ENCODE peak calls at places on chromosome 12, in eight cellular contexts. N is astrocyte, I is adrenal gland, C is psoas muscle, U is endodermal cell, Y is upper lobe of left lung, K is A673, F is stomach. D is an unnamed sample.

GRCh38 chr12:4353785-4354208 is 25.7 kb downstream of the FGF23 start:
- DNase-seq in N (no peak), I (no peak), C (no peak), U (peak; percentile 78), Y (no peak), K (peak; percentile 24), F (no peak), D (no peak)

GRCh38 chr12:65511134-65511912 is 232.8 kb downstream of the MSRB3 start:
- DNase-seq in N (no peak), I (no peak), C (no peak), U (no peak), Y (no peak), K (peak; percentile 91), F (no peak), D (no peak)

GRCh38 chr12:47433876-47434275 is 272.0 kb downstream of the RPAP3 start:
- DNase-seq in N (peak; percentile 58), I (no peak), C (no peak), U (no peak), Y (no peak), K (no peak), F (no peak), D (no peak)

GRCh38 chr12:21239866-21240265 is 94.9 kb downstream of the SLCO1A2 start:
- DNase-seq in N (no peak), I (no peak), C (no peak), U (no peak), Y (no peak), K (no peak), F (no peak), D (no peak)

GRCh38 chr12:27780612-27781408 is 774 bp upstream of the MANSC4 start:
- DNase-seq in N (peak; percentile 58), I (no peak), C (no peak), U (peak; percentile 91), Y (no peak), K (peak; percentile 47), F (peak; percentile 26), D (peak; percentile 40)

GRCh38 chr12:69688496-69689427 is 10.3 kb downstream of the BEST3 start:
- DNase-seq in N (peak; percentile 95), I (peak; percentile 84), C (peak; percentile 94), U (peak; percentile 95), Y (peak; percentile 75), K (peak; percentile 87), F (peak; percentile 31), D (peak; percentile 74)

GRCh38 chr12:95337176-95337575 is 119.6 kb downstream of the VEZT start:
- DNase-seq in N (peak; percentile 34), I (no peak), C (no peak), U (no peak), Y (no peak), K (peak; percentile 25), F (no peak), D (no peak)

GRCh38 chr12:114625294-114625851 is 58.6 kb downstream of the TBX3 start:
- DNase-seq in N (peak; percentile 64), I (peak; percentile 54), C (no peak), U (peak; percentile 96), Y (no peak), K (peak; percentile 56), F (peak; percentile 31), D (peak; percentile 56)

GRCh38 chr12:46661161-46661845 is 164.5 kb downstream of the SLC38A4 start:
- DNase-seq in N (peak; percentile 89), I (peak; percentile 40), C (no peak), U (peak; percentile 58), Y (no peak), K (peak; percentile 91), F (no peak), D (peak; percentile 88)

GRCh38 chr12:13135336-13136178 is 32.1 kb upstream of the GSG1 start:
- DNase-seq in N (peak; percentile 79), I (peak; percentile 42), C (peak; percentile 69), U (peak; percentile 86), Y (peak; percentile 63), K (no peak), F (peak; percentile 65), D (peak; percentile 79)

GRCh38 chr12:92134638-92135274 is 10.9 kb downstream of the BTG1 start:
- DNase-seq in N (peak; percentile 75), I (no peak), C (no peak), U (no peak), Y (no peak), K (peak; percentile 38), F (no peak), D (peak; percentile 74)

GRCh38 chr12:9065607-9065856 is 50.2 kb downstream of the A2M start:
- DNase-seq in N (no peak), I (no peak), C (no peak), U (no peak), Y (no peak), K (no peak), F (no peak), D (no peak)

GRCh38 chr12:62891805-62892549 is 43.0 kb downstream of the PPM1H start:
- DNase-seq in N (no peak), I (no peak), C (no peak), U (no peak), Y (no peak), K (no peak), F (no peak), D (no peak)

GRCh38 chr12:113891167-113891692 is 74.9 kb downstream of the RBM19 start:
- DNase-seq in N (no peak), I (no peak), C (no peak), U (no peak), Y (no peak), K (no peak), F (no peak), D (no peak)

GRCh38 chr12:55891310-55891709 is 36.4 kb downstream of the PYM1 start:
- DNase-seq in N (no peak), I (no peak), C (no peak), U (no peak), Y (no peak), K (no peak), F (no peak), D (no peak)

GRCh38 chr12:98294426-98294825 is 221.0 kb upstream of the TMPO start:
- DNase-seq in N (peak; percentile 6), I (no peak), C (no peak), U (no peak), Y (no peak), K (no peak), F (no peak), D (no peak)

GRCh38 chr12:39277416-39277815 is 165.5 kb downstream of the KIF21A start:
- DNase-seq in N (no peak), I (no peak), C (no peak), U (no peak), Y (no peak), K (no peak), F (no peak), D (no peak)

DNA sequence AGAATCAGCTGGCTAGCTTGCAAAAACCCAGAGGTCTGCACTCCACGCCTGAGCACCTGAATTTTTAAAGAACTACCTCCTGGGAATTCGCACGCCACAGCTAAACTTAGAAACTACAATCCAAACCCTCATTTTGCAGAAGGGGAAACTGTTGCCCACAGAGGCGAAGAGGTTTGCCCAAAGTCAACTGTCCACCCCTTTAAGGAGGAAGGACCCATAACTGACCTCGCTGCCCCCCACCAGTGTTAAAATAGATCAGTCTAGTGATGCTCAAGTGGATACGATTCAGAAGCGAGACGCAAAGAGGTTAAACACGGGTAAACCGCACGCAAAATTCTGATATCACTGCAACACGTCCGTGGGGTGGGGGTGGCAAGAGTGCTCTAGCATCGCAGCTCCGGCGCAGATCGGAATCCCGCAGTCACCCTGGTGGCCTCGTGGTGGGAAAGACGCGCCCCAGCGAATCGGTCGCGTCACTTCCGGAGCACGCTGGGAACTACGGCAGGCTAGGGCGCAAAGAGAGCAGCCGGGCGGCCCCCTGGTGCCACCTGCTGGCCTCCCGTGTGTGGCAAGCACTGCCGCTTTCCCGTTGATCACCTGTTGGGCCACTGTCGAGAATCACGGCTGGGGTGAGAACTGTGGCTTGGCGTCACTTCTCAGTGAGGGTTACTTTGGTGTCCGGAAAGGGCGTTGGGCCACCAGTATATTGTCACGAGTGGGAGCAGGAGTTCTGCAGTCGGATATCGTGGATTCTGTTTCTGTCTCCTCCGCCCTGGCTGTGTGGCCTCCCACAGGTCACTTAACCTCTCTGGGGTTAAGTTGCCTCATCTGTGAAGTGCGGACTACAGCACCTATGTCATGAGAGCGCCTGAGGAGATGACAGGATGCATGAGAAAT is at the start of gene ALKBH2:
- DNase-seq in N (peak; percentile 74), I (peak; percentile 91), C (peak; percentile 97), U (peak; percentile 99), Y (peak; percentile 97), K (peak; percentile 96), F (peak; percentile 95), D (peak; percentile 76)
- H3K27ac ChIP-seq in N (peak within 1 kb of the TSS; percentile 63), I (peak within 1 kb of the TSS; percentile 81), C (peak within 1 kb of the TSS; percentile 82), U (no peak within 1 kb of the TSS), Y (peak within 1 kb of the TSS; percentile 64), K (peak within 1 kb of the TSS; percentile 55), F (peak within 1 kb of the TSS; percentile 74), D (no peak within 1 kb of the TSS)

GRCh38 chr12:23474438-23475000 is 475.0 kb downstream of the SOX5 start:
- DNase-seq in N (no peak), I (no peak), C (no peak), U (no peak), Y (peak; percentile 40), K (no peak), F (no peak), D (no peak)

GRCh38 chr12:23473071-23473470 is 476.4 kb downstream of the SOX5 start:
- DNase-seq in N (no peak), I (no peak), C (no peak), U (no peak), Y (no peak), K (no peak), F (no peak), D (no peak)

GRCh38 chr12:23472329-23472971 is 477.0 kb downstream of the SOX5 start:
- DNase-seq in N (no peak), I (no peak), C (no peak), U (peak; percentile 73), Y (no peak), K (no peak), F (no peak), D (peak; percentile 100)
- TF ChIP-seq CTCF in N (no peak), I (no peak), C (no peak), U (peak; percentile 67), Y (no peak), K (no peak), F (no peak), D (peak; percentile 41)

DNA sequence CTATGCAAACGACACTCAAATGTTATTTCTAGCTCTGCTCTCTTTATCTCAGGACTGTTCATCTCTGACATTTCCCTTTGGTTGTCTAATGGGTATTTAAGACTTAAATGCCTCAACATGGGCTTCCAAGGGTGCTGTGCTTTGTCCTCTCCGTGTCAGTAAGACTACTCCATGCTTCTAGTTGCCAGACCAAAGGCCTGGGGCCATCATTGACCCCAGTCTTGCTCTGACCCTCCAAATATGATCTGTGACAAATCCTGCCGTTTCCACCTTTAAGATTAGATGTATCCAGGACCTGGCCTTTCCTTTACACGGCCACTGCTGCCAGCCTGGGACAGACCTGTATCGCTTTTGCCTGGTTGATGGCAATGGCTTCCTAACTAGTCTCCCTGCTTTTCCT is 126.3 kb upstream of the DYRK2 start:
- DNase-seq in N (no peak), I (no peak), C (no peak), U (no peak), Y (no peak), K (no peak), F (no peak), D (no peak)
- H3K4me1 ChIP-seq in N (peaks cover 3% of the 10 kb centered on the region), I (no peaks in the 10 kb centered on the region), C (peaks cover under 1% of the 10 kb centered on the region), U (peaks cover 13% of the 10 kb centered on the region), Y (no peaks in the 10 kb centered on the region), K (no peaks in the 10 kb centered on the region), F (peaks cover 1% of the 10 kb centered on the region), D (peaks cover 2% of the 10 kb centered on the region)

GRCh38 chr12:122051231-122051876 is 27.2 kb upstream of the MLXIP start:
- DNase-seq in N (no peak), I (peak; percentile 62), C (peak; percentile 78), U (peak; percentile 41), Y (no peak), K (no peak), F (no peak), D (no peak)
- H3K27ac ChIP-seq in N (no peak overlapping the region), I (peak overlapping the region; percentile 80), C (peak overlapping the region; percentile 91), U (no peak overlapping the region), Y (peak overlapping the region; percentile 48), K (no peak overlapping the region), F (peak overlapping the region; percentile 39), D (no peak overlapping the region)

GRCh38 chr12:12008232-12008850 is 62.4 kb upstream of the BCL2L14 start:
- DNase-seq in N (peak; percentile 43), I (no peak), C (no peak), U (peak; percentile 73), Y (peak; percentile 52), K (peak; percentile 24), F (no peak), D (no peak)
- TF ChIP-seq CTCF in N (peak; percentile 36), I (peak; percentile 27), C (no peak), U (peak; percentile 86), Y (peak; percentile 15), K (peak; percentile 72), F (no peak), D (peak; percentile 52)